ENCODE peak calls at places on chromosomes 12 and 14, in seven cellular contexts. M is cardiac muscle cell; Q is naive thymus-derived CD4-positive, alpha-beta T cell; C is lung; J is prostate gland; U is thyroid gland; K is A673. X is an unnamed sample.
A peak's percentile ranks its signal among the peaks of the same experiment; 100 is the strongest.

GRCh38 chr14:34128665-34129064 is 177.8 kb upstream of the EGLN3 start:
- DNase-seq in C (no peak), U (no peak), K (no peak), M (no peak), J (no peak), Q (no peak), X (no peak)

GRCh38 chr14:74965770-74966153 is 10.4 kb upstream of the PGF start:
- DNase-seq in C (no peak), M (no peak), Q (no peak), K (peak; percentile 48), U (no peak), J (no peak), X (no peak)

GRCh38 chr12:53327435-53328042 is 6.1 kb upstream of the AAAS start:
- DNase-seq in J (no peak), K (no peak), U (no peak), Q (no peak), C (no peak), M (no peak), X (no peak)

GRCh38 chr12:109879332-109880048 is 851 bp downstream of the GLTP start:
- DNase-seq in C (no peak), J (peak; percentile 31), K (no peak), Q (no peak), M (peak; percentile 14), U (no peak), X (peak; percentile 24)

GRCh38 chr12:78951746-78952532 is 87.4 kb downstream of the SYT1 start:
- DNase-seq in J (no peak), Q (no peak), K (peak; percentile 60), M (no peak), C (no peak), U (no peak), X (no peak)

GRCh38 chr14:104824353-104824997 is 23.6 kb downstream of the ZBTB42 start:
- DNase-seq in M (no peak), J (no peak), C (no peak), U (no peak), K (no peak), Q (no peak), X (no peak)

GRCh38 chr14:35985504-35986218 is 159.5 kb downstream of the BRMS1L start:
- DNase-seq in M (peak; percentile 13), U (no peak), J (no peak), K (peak; percentile 21), Q (no peak), C (no peak), X (no peak)

GRCh38 chr12:116361404-116362223 is 84.1 kb upstream of the MED13L start:
- DNase-seq in K (no peak), Q (no peak), J (no peak), M (no peak), C (no peak), U (no peak), X (no peak)

GRCh38 chr12:1618489-1618888 is 10.5 kb upstream of the WNT5B start:
- DNase-seq in Q (no peak), U (no peak), M (no peak), K (no peak), J (no peak), C (no peak), X (no peak)

GRCh38 chr14:104793703-104793959 is 1.9 kb downstream of the AKT1 start:
- DNase-seq in M (no peak), U (no peak), J (no peak), K (no peak), C (no peak), Q (no peak), X (no peak)

GRCh38 chr12:78534311-78534710 is 330.3 kb upstream of the SYT1 start:
- DNase-seq in K (no peak), U (no peak), Q (no peak), J (no peak), C (no peak), M (no peak), X (no peak)

GRCh38 chr14:78297843-78298242 is 127.7 kb downstream of the NRXN3 start:
- DNase-seq in M (no peak), J (no peak), C (no peak), K (no peak), U (no peak), Q (no peak), X (no peak)

GRCh38 chr12:123085730-123086487 is 65.0 kb downstream of the PITPNM2 start:
- DNase-seq in U (peak; percentile 46), J (no peak), Q (no peak), M (no peak), K (peak; percentile 41), C (no peak), X (peak; percentile 59)

GRCh38 chr12:84676787-84677186 is 235.8 kb downstream of the SLC6A15 start:
- DNase-seq in M (no peak), Q (no peak), C (no peak), J (no peak), K (no peak), U (no peak), X (no peak)

GRCh38 chr12:6347367-6348338 is 5.8 kb upstream of the TNFRSF1A start:
- DNase-seq in M (no peak), Q (no peak), U (peak; percentile 66), C (peak; percentile 35), K (no peak), J (no peak), X (peak; percentile 66)

GRCh38 chr12:119457251-119457650 is 122.7 kb downstream of the CCDC60 start:
- DNase-seq in K (peak; percentile 65), M (no peak), U (no peak), J (no peak), C (no peak), Q (no peak), X (no peak)

GRCh38 chr12:90360300-90360699 is 594.7 kb downstream of the CCER1 start:
- DNase-seq in U (no peak), J (no peak), Q (no peak), K (no peak), M (no peak), C (no peak), X (no peak)

GRCh38 chr12:105748806-105749600 is 389.8 kb downstream of the NUAK1 start:
- DNase-seq in M (no peak), U (peak; percentile 91), J (peak; percentile 20), C (no peak), K (no peak), Q (no peak), X (no peak)
- H3K27ac ChIP-seq in M (no peak overlapping the region), U (peak overlapping the region; percentile 17), J (no peak overlapping the region), C (no peak overlapping the region), K (no peak overlapping the region), Q (no peak overlapping the region), X (no peak overlapping the region)

GRCh38 chr14:91058017-91058675 is 2.3 kb downstream of the RPS6KA5 start:
- DNase-seq in M (no peak), K (no peak), J (no peak), U (no peak), C (no peak), Q (no peak), X (no peak)
- H3K4me3 ChIP-seq in M (no peak overlapping the region), K (no peak overlapping the region), J (no peak overlapping the region), U (no peak overlapping the region), C (no peak overlapping the region), Q (no peak overlapping the region), X (no peak overlapping the region)

DNA sequence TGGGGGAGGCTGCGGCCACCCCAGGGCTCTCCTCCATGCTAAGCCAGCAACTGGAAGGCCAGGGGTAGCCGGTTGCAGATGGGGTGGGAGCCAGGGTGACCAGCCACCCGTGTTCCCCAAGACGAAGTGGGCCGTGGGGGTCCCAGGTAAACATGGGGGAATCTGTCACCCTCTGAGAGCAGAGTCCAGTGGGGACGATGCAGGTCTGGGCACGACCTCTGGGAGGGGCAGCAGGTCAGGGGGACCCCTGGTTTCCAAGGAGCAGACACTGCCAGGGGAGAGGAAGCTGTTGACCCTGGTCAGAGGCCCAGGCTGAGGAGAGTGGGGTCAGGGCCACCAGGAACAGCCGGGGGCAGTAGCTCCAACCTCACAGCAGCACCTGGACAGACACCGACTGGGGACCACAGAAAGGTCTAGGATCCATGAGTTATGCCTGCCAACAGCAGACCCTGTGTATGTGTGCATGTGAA is 35.0 kb upstream of the FBRSL1 start:
- DNase-seq in U (no peak), M (no peak), K (no peak), C (no peak), J (no peak), Q (no peak), X (no peak)
- H3K27ac ChIP-seq in U (no peak overlapping the region), M (no peak overlapping the region), K (no peak overlapping the region), C (no peak overlapping the region), J (no peak overlapping the region), Q (no peak overlapping the region), X (no peak overlapping the region)

DNA sequence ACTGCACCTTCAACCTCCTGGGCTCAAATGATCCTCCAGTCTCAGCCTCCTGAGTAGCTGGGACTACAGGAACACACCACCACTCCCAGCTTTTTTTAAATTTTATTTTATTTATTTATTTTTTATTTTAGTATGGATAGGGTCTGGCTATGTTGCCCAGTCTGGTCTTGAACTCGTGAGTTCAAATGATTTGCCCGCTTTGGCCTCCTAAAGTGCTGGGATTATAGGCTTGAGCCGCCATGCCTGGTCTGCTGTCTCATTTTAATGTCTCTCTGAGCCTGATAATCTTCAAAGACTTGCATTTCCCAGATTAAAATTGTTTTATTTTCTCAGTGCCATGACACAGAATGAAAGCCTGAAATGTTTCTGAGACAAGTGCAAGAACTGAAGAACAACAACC is 1.2 kb upstream of the INHBC start:
- DNase-seq in J (no peak), M (no peak), U (no peak), C (no peak), K (no peak), Q (no peak), X (no peak)
- H3K4me3 ChIP-seq in J (no peak overlapping the region), M (no peak overlapping the region), U (no peak overlapping the region), C (no peak overlapping the region), K (no peak overlapping the region), Q (no peak overlapping the region), X (no peak overlapping the region)

GRCh38 chr12:89208661-89209096 is 143.6 kb downstream of the DUSP6 start:
- DNase-seq in Q (no peak), U (no peak), J (no peak), K (peak; percentile 78), C (no peak), M (no peak), X (no peak)
- H3K27ac ChIP-seq in Q (no peak overlapping the region), U (no peak overlapping the region), J (no peak overlapping the region), K (peak overlapping the region; percentile 83), C (no peak overlapping the region), M (peak overlapping the region; percentile 2), X (no peak overlapping the region)

GRCh38 chr14:89681086-89682018 is 264.3 kb upstream of the FOXN3 start:
- DNase-seq in K (no peak), J (no peak), C (no peak), M (no peak), Q (peak; percentile 63), U (no peak), X (no peak)
- H3K4me3 ChIP-seq in K (no peak overlapping the region), J (no peak overlapping the region), C (no peak overlapping the region), M (no peak overlapping the region), Q (peak overlapping the region; percentile 53), U (no peak overlapping the region), X (no peak overlapping the region)